ENCODE peak calls at places on chromosomes 11 and 22, in eight cellular contexts. V is PC-9, U is astrocyte, C is GM23248, Q is GM23338, E is HCT116, S is hepatocyte, N is MM.1S. F is an unnamed sample.

GRCh38 chr11:629237-629583 is 2.2 kb upstream of the SCT start:
- DNase-seq in V (no peak), U (no peak), C (no peak), Q (no peak), E (no peak), S (peak; percentile 61), N (peak; percentile 77), F (no peak)

GRCh38 chr22:38549106-38549884 is 20.7 kb downstream of the DMC1 start:
- DNase-seq in V (peak; percentile 61), U (no peak), C (no peak), Q (no peak), E (no peak), S (no peak), N (no peak), F (no peak)

GRCh38 chr11:123211981-123212380 is 16.9 kb upstream of the CLMP start:
- DNase-seq in V (no peak), U (no peak), C (peak; percentile 83), Q (peak; percentile 47), E (no peak), S (no peak), N (no peak), F (no peak)

GRCh38 chr11:57072640-57073039 is 83.9 kb downstream of the OR5AK2 start:
- DNase-seq in V (peak; percentile 9), U (peak; percentile 98), C (peak; percentile 97), Q (no peak), E (peak; percentile 2), S (peak; percentile 46), N (no peak), F (peak; percentile 92)

GRCh38 chr11:95419915-95420314 is 188.9 kb upstream of the SESN3 start:
- DNase-seq in V (no peak), U (peak; percentile 75), C (peak; percentile 94), Q (no peak), E (no peak), S (peak; percentile 51), N (no peak), F (peak; percentile 16)

GRCh38 chr11:84106560-84106959 is 820.4 kb upstream of the CCDC90B start:
- DNase-seq in V (no peak), U (no peak), C (no peak), Q (no peak), E (no peak), S (no peak), N (no peak), F (no peak)

GRCh38 chr11:66981976-66982578 is 7.0 kb downstream of the C11orf86 start:
- DNase-seq in V (peak; percentile 95), U (peak; percentile 89), C (peak; percentile 97), Q (no peak), E (peak; percentile 74), S (peak; percentile 75), N (peak; percentile 50), F (peak; percentile 93)

GRCh38 chr11:126561327-126561893 is 205.9 kb downstream of the ST3GAL4 start:
- DNase-seq in V (peak; percentile 33), U (peak; percentile 51), C (peak; percentile 66), Q (peak; percentile 91), E (no peak), S (peak; percentile 86), N (peak; percentile 73), F (peak; percentile 51)

GRCh38 chr11:124841765-124842700 is 23.2 kb upstream of the ROBO3 start:
- DNase-seq in V (no peak), U (no peak), C (no peak), Q (no peak), E (no peak), S (no peak), N (no peak), F (no peak)

GRCh38 chr11:124840666-124841065 is 24.6 kb upstream of the ROBO3 start:
- DNase-seq in V (no peak), U (no peak), C (no peak), Q (no peak), E (no peak), S (no peak), N (no peak), F (no peak)

GRCh38 chr11:124839972-124840621 is 25.1 kb upstream of the ROBO3 start:
- DNase-seq in V (no peak), U (no peak), C (no peak), Q (no peak), E (no peak), S (no peak), N (no peak), F (no peak)

GRCh38 chr11:124839051-124839971 is 25.9 kb upstream of the ROBO3 start:
- DNase-seq in V (no peak), U (no peak), C (peak; percentile 54), Q (peak; percentile 59), E (no peak), S (peak; percentile 23), N (no peak), F (no peak)

GRCh38 chr11:124841186-124841585 is 24.0 kb upstream of the ROBO3 start:
- DNase-seq in V (no peak), U (no peak), C (peak; percentile 38), Q (no peak), E (no peak), S (no peak), N (no peak), F (no peak)
- TF ChIP-seq EZH2 in V (no peak), U (no peak), C (no peak), Q (no peak), E (no peak), S (no peak), N (no peak), F (no peak)

GRCh38 chr11:70660059-70660888 is 261.9 kb downstream of the CTTN start:
- DNase-seq in V (no peak), U (no peak), C (no peak), Q (no peak), E (no peak), S (no peak), N (no peak), F (no peak)

GRCh38 chr11:70663815-70664214 is 265.5 kb downstream of the CTTN start:
- DNase-seq in V (no peak), U (no peak), C (no peak), Q (no peak), E (no peak), S (no peak), N (no peak), F (no peak)

GRCh38 chr11:70662691-70663098 is 264.4 kb downstream of the CTTN start:
- DNase-seq in V (no peak), U (no peak), C (no peak), Q (peak; percentile 41), E (no peak), S (no peak), N (no peak), F (no peak)

GRCh38 chr11:70660889-70661197 is 262.5 kb downstream of the CTTN start:
- DNase-seq in V (no peak), U (no peak), C (no peak), Q (no peak), E (no peak), S (no peak), N (no peak), F (no peak)

DNA sequence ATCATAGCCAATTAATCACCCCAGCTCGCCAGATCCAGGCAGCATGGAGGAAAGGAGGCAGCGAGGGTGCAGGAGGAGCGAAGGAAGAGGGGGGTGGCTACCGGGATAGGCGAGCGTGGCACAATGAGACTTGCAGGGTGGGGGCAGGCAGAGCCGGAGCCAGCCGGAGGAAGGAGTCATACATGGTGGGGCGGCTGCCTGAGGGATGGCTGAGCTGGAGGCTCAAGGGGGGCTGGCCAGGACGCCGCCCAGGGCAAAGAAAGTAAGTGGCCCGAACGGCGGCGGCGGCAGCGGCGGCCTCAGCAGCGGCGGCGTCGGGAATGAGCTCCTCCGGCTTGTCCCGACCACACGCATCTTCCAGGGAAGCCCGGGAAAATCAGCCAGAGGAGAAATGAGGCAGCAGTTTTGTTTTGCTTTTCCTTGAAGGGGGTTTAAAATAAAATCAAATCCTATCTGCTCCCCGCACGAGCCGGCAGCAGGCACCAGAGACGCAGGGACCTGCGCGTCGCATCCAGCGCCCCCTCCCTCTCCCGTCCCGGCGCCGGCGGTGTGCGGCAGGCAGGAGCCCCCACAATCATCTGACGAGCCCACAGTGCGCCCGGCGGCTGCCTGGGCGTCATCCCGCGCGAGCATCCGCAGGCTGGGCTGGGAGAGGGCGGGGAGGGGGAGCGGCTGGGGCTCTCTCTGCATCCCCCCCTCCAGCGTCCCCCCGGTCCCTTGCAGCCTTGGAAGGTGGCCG is 263.6 kb downstream of the CTTN start:
- DNase-seq in V (no peak), U (peak; percentile 11), C (peak; percentile 67), Q (peak; percentile 85), E (no peak), S (no peak), N (no peak), F (no peak)
- TF ChIP-seq EZH2 in V (no peak), U (no peak), C (no peak), Q (no peak), E (no peak), S (no peak), N (no peak), F (no peak)

DNA sequence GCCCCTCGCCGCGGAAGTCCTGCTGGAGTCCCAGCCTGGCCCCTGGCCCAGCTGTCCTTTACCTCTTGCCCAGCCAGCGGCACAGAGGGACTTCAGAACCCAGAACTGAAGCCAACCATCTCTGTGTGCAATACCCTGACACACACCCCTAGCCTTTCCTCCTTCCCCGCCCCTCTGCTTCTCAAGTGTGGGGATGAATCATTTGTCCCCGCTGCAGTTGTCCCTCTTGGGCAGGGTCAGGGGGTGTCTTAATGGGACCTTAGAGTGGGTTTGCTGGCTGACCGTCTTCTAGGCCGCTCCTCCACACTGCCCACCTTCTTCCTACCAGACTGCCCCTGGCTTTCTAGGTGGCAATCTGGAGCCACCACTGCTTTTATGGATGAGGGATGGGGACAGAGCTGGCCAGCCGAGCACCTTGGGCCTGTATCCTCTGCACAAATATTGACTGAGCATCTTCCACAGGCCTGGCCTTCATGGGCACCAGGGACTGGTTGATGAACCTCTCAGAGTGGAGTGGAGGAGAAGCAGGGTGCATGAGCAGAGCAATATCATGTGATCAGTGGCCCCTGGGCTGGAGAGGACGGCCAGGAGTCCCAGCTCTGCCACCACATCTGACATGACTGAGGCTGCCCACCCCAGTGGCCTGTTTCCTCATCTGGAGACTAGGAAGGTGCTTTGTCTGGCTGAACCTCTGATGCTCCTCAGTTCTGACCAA is 668 bp upstream of the CHST1 start:
- DNase-seq in V (no peak), U (no peak), C (peak; percentile 34), Q (no peak), E (no peak), S (no peak), N (no peak), F (peak; percentile 25)
- TF ChIP-seq EZH2 in V (no peak), U (no peak), C (no peak), Q (no peak), E (no peak), S (no peak), N (no peak), F (no peak)

GRCh38 chr11:107017104-107017432 is 1.2 kb downstream of the GUCY1A2 start:
- DNase-seq in V (no peak), U (peak; percentile 21), C (no peak), Q (peak; percentile 46), E (no peak), S (no peak), N (no peak), F (no peak)

GRCh38 chr11:107014871-107015270 is 3.4 kb downstream of the GUCY1A2 start:
- DNase-seq in V (no peak), U (peak; percentile 63), C (peak; percentile 37), Q (no peak), E (no peak), S (no peak), N (no peak), F (no peak)

GRCh38 chr11:107018274-107018901 is at the start of gene GUCY1A2:
- DNase-seq in V (no peak), U (peak; percentile 18), C (peak; percentile 42), Q (peak; percentile 53), E (no peak), S (peak; percentile 57), N (peak; percentile 51), F (no peak)

GRCh38 chr11:107018902-107019493 is 722 bp upstream of the GUCY1A2 start:
- DNase-seq in V (peak; percentile 22), U (peak; percentile 78), C (peak; percentile 89), Q (peak; percentile 91), E (no peak), S (peak; percentile 92), N (no peak), F (peak; percentile 49)

DNA sequence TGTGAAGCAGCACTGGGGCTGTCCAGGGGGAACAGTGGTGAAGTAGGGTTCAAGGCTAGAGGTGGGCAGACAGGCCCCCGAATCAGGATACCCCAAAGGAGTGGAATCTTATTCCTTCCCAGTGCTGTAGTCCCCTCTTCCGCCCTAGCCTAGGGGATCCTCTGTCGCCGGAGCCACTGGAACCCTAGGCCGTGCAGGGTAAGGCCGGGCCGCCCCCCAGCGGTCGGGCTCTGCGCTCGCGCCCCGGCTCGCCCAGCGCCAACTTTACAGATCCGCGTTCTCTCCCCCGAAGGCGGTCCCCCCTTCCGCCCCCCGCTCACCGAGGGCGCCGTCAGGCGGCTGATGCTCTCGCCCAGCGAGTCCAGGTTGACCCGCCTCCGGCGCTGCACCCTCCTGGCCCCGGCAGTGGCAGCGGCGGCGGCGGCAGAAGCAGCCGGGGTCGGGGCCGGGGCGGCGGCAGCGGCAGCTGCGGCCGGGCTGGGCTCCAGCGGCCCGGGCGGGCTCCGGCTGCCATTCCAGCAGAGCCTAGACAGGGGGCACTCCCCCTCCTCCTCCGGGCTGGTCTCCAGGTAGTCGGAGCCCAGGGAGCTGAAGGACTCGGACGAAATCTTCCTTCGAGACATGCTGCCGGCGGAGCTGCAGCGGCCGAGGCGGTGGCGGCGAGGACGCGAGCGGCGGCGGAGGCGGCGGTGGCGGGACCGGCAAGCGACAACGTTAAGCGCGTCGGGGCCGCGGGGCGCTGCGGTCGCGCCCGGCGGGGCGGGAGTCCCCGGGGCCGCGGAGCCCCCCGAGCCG is 646 bp downstream of the GUCY1A2 start:
- DNase-seq in V (no peak), U (peak; percentile 22), C (peak; percentile 66), Q (peak; percentile 88), E (no peak), S (peak; percentile 84), N (peak; percentile 75), F (peak; percentile 7)
- TF ChIP-seq EZH2 in V (no peak), U (peak; percentile 63), C (no peak), Q (peak; percentile 55), E (no peak), S (no peak), N (no peak), F (peak; percentile 74)